ENCODE peak calls at places on chromosomes 3 and 15, in five cellular contexts. One of them, this sample, is unnamed.

GRCh38 chr15:73717802-73718201 is 33.6 kb downstream of the CD276 start:
- DNase-seq in ovary: no peak
- DNase-seq in Peyer's patch: no peak
- DNase-seq in uterus: no peak
- DNase-seq in A549: no peak
- DNase-seq in this sample: no peak

GRCh38 chr3:45870099-45870498 is 16.2 kb upstream of the CCR9 start:
- DNase-seq in ovary: no peak
- DNase-seq in Peyer's patch: peak; percentile 85
- DNase-seq in uterus: no peak
- DNase-seq in A549: no peak
- DNase-seq in this sample: no peak

GRCh38 chr3:174322789-174323188 is 536.3 kb upstream of the NAALADL2 start:
- DNase-seq in ovary: no peak
- DNase-seq in Peyer's patch: no peak
- DNase-seq in uterus: no peak
- DNase-seq in A549: no peak
- DNase-seq in this sample: no peak

GRCh38 chr3:81891056-81891455 is 129.6 kb upstream of the GBE1 start:
- DNase-seq in ovary: no peak
- DNase-seq in Peyer's patch: no peak
- DNase-seq in uterus: no peak
- DNase-seq in A549: no peak
- DNase-seq in this sample: no peak

GRCh38 chr3:114035146-114035545 is 21.2 kb downstream of the CCDC191 start:
- DNase-seq in ovary: no peak
- DNase-seq in Peyer's patch: no peak
- DNase-seq in uterus: no peak
- DNase-seq in A549: no peak
- DNase-seq in this sample: no peak

GRCh38 chr3:46469680-46470357 is 5.1 kb upstream of the LTF start:
- DNase-seq in ovary: no peak
- DNase-seq in Peyer's patch: no peak
- DNase-seq in uterus: no peak
- DNase-seq in A549: no peak
- DNase-seq in this sample: peak; percentile 50

GRCh38 chr3:149879872-149880271 is 66.9 kb downstream of the RNF13 start:
- DNase-seq in ovary: peak; percentile 69
- DNase-seq in Peyer's patch: peak; percentile 68
- DNase-seq in uterus: peak; percentile 31
- DNase-seq in A549: peak; percentile 68
- DNase-seq in this sample: peak; percentile 88

GRCh38 chr3:105473521-105474223 is 107.0 kb downstream of the ALCAM start:
- DNase-seq in ovary: no peak
- DNase-seq in Peyer's patch: no peak
- DNase-seq in uterus: no peak
- DNase-seq in A549: no peak
- DNase-seq in this sample: no peak

GRCh38 chr3:20878676-20879075 is 692.7 kb upstream of the SGO1 start:
- DNase-seq in ovary: no peak
- DNase-seq in Peyer's patch: no peak
- DNase-seq in uterus: no peak
- DNase-seq in A549: no peak
- DNase-seq in this sample: no peak

GRCh38 chr3:143121240-143122088 is 1.9 kb downstream of the CHST2 start:
- DNase-seq in ovary: peak; percentile 46
- DNase-seq in Peyer's patch: peak; percentile 84
- DNase-seq in uterus: peak; percentile 25
- DNase-seq in A549: peak; percentile 50
- DNase-seq in this sample: no peak
- TF ChIP-seq POLR2A in ovary: no peak
- TF ChIP-seq POLR2A in Peyer's patch: no peak
- TF ChIP-seq POLR2A in uterus: no peak
- TF ChIP-seq POLR2A in A549: no peak
- TF ChIP-seq POLR2A in this sample: no peak

GRCh38 chr3:41167722-41168497 is 31.4 kb upstream of the CTNNB1 start:
- DNase-seq in ovary: no peak
- DNase-seq in Peyer's patch: no peak
- DNase-seq in uterus: no peak
- DNase-seq in A549: no peak
- DNase-seq in this sample: no peak
- TF ChIP-seq CTCF in ovary: no peak
- TF ChIP-seq CTCF in Peyer's patch: no peak
- TF ChIP-seq CTCF in uterus: no peak
- TF ChIP-seq CTCF in A549: no peak
- TF ChIP-seq CTCF in this sample: no peak

GRCh38 chr3:100456745-100457144 is 35.7 kb upstream of the TMEM45A start:
- DNase-seq in ovary: no peak
- DNase-seq in Peyer's patch: no peak
- DNase-seq in uterus: no peak
- DNase-seq in A549: no peak
- DNase-seq in this sample: no peak
- TF ChIP-seq POLR2A in ovary: no peak
- TF ChIP-seq POLR2A in Peyer's patch: no peak
- TF ChIP-seq POLR2A in uterus: no peak
- TF ChIP-seq POLR2A in A549: no peak
- TF ChIP-seq POLR2A in this sample: no peak

GRCh38 chr15:62419206-62419605 is 254.1 kb upstream of the C2CD4B start:
- DNase-seq in ovary: no peak
- DNase-seq in Peyer's patch: no peak
- DNase-seq in uterus: no peak
- DNase-seq in A549: no peak
- DNase-seq in this sample: no peak

GRCh38 chr15:62417444-62417843 is 252.4 kb upstream of the C2CD4B start:
- DNase-seq in ovary: no peak
- DNase-seq in Peyer's patch: no peak
- DNase-seq in uterus: no peak
- DNase-seq in A549: no peak
- DNase-seq in this sample: no peak

GRCh38 chr15:62413786-62414185 is 248.7 kb upstream of the C2CD4B start:
- DNase-seq in ovary: no peak
- DNase-seq in Peyer's patch: no peak
- DNase-seq in uterus: no peak
- DNase-seq in A549: no peak
- DNase-seq in this sample: no peak

GRCh38 chr15:62415498-62415897 is 250.4 kb upstream of the C2CD4B start:
- DNase-seq in ovary: no peak
- DNase-seq in Peyer's patch: no peak
- DNase-seq in uterus: no peak
- DNase-seq in A549: no peak
- DNase-seq in this sample: no peak

GRCh38 chr15:62416535-62416934 is 251.4 kb upstream of the C2CD4B start:
- DNase-seq in ovary: no peak
- DNase-seq in Peyer's patch: no peak
- DNase-seq in uterus: no peak
- DNase-seq in A549: no peak
- DNase-seq in this sample: no peak
- TF ChIP-seq CTCF in ovary: no peak
- TF ChIP-seq CTCF in Peyer's patch: no peak
- TF ChIP-seq CTCF in uterus: no peak
- TF ChIP-seq CTCF in A549: no peak
- TF ChIP-seq CTCF in this sample: no peak

GRCh38 chr3:170054204-170054603 is 16.4 kb downstream of the GPR160 start:
- DNase-seq in ovary: no peak
- DNase-seq in Peyer's patch: no peak
- DNase-seq in uterus: no peak
- DNase-seq in A549: peak; percentile 23
- DNase-seq in this sample: no peak

GRCh38 chr3:170057550-170057949 is 19.8 kb downstream of the GPR160 start:
- DNase-seq in ovary: no peak
- DNase-seq in Peyer's patch: peak; percentile 40
- DNase-seq in uterus: no peak
- DNase-seq in A549: no peak
- DNase-seq in this sample: no peak

GRCh38 chr3:170056710-170057454 is 19.1 kb downstream of the GPR160 start:
- DNase-seq in ovary: no peak
- DNase-seq in Peyer's patch: no peak
- DNase-seq in uterus: no peak
- DNase-seq in A549: no peak
- DNase-seq in this sample: no peak

GRCh38 chr3:170052398-170052797 is 14.6 kb downstream of the GPR160 start:
- DNase-seq in ovary: no peak
- DNase-seq in Peyer's patch: no peak
- DNase-seq in uterus: no peak
- DNase-seq in A549: no peak
- DNase-seq in this sample: no peak

GRCh38 chr3:170055209-170055608 is 17.4 kb downstream of the GPR160 start:
- DNase-seq in ovary: no peak
- DNase-seq in Peyer's patch: no peak
- DNase-seq in uterus: no peak
- DNase-seq in A549: no peak
- DNase-seq in this sample: no peak
- TF ChIP-seq POLR2A in ovary: no peak
- TF ChIP-seq POLR2A in Peyer's patch: no peak
- TF ChIP-seq POLR2A in uterus: no peak
- TF ChIP-seq POLR2A in A549: no peak
- TF ChIP-seq POLR2A in this sample: no peak

GRCh38 chr15:23503546-23503945 is 56.5 kb upstream of the GOLGA6L2 start:
- DNase-seq in ovary: no peak
- DNase-seq in Peyer's patch: no peak
- DNase-seq in uterus: no peak
- DNase-seq in A549: no peak
- DNase-seq in this sample: no peak

GRCh38 chr15:23497710-23498111 is 50.7 kb upstream of the GOLGA6L2 start:
- DNase-seq in ovary: no peak
- DNase-seq in Peyer's patch: no peak
- DNase-seq in uterus: no peak
- DNase-seq in A549: peak; percentile 54
- DNase-seq in this sample: no peak
- TF ChIP-seq CTCF in ovary: no peak
- TF ChIP-seq CTCF in Peyer's patch: no peak
- TF ChIP-seq CTCF in uterus: no peak
- TF ChIP-seq CTCF in A549: peak; percentile 59
- TF ChIP-seq CTCF in this sample: no peak